ENCODE peak calls at places on chromosome 1, in six cellular contexts. One of them, this sample, is unnamed. For H3K36me3, the result is how much of the 10 kb centered on the place peaks cover.

GRCh38 chr1:168783831-168784230 is 54.8 kb upstream of the DPT start:
- DNase-seq in GM23248: peak
- DNase-seq in transverse colon: no peak
- DNase-seq in CD4-positive, alpha-beta memory T cell: no peak
- DNase-seq in uterus: no peak
- DNase-seq in RWPE2: no peak
- DNase-seq in this sample: peak

GRCh38 chr1:248824301-248824700 is 1.4 kb downstream of the SH3BP5L start:
- DNase-seq in GM23248: no peak
- DNase-seq in transverse colon: no peak
- DNase-seq in CD4-positive, alpha-beta memory T cell: no peak
- DNase-seq in uterus: no peak
- DNase-seq in RWPE2: no peak
- DNase-seq in this sample: no peak

GRCh38 chr1:191662746-191663145 is 495.5 kb upstream of the RGS18 start:
- DNase-seq in GM23248: no peak
- DNase-seq in transverse colon: no peak
- DNase-seq in CD4-positive, alpha-beta memory T cell: no peak
- DNase-seq in uterus: no peak
- DNase-seq in RWPE2: no peak
- DNase-seq in this sample: no peak

GRCh38 chr1:218101409-218101808 is 183.7 kb upstream of the RRP15 start:
- DNase-seq in GM23248: no peak
- DNase-seq in transverse colon: no peak
- DNase-seq in CD4-positive, alpha-beta memory T cell: no peak
- DNase-seq in uterus: no peak
- DNase-seq in RWPE2: no peak
- DNase-seq in this sample: no peak

GRCh38 chr1:219293440-219293839 is 119.8 kb downstream of the LYPLAL1 start:
- DNase-seq in GM23248: no peak
- DNase-seq in transverse colon: no peak
- DNase-seq in CD4-positive, alpha-beta memory T cell: no peak
- DNase-seq in uterus: no peak
- DNase-seq in RWPE2: no peak
- DNase-seq in this sample: peak

GRCh38 chr1:94309216-94309615 is 71.8 kb upstream of the ARHGAP29 start:
- DNase-seq in GM23248: no peak
- DNase-seq in transverse colon: no peak
- DNase-seq in CD4-positive, alpha-beta memory T cell: no peak
- DNase-seq in uterus: no peak
- DNase-seq in RWPE2: no peak
- DNase-seq in this sample: no peak

GRCh38 chr1:19644761-19645543 is 841 bp downstream of the NBL1 start:
- DNase-seq in GM23248: peak
- DNase-seq in transverse colon: peak
- DNase-seq in CD4-positive, alpha-beta memory T cell: peak
- DNase-seq in uterus: no peak
- DNase-seq in RWPE2: no peak
- DNase-seq in this sample: peak

GRCh38 chr1:63024132-63024531 is 240.2 kb downstream of the ATG4C start:
- DNase-seq in GM23248: no peak
- DNase-seq in transverse colon: no peak
- DNase-seq in CD4-positive, alpha-beta memory T cell: no peak
- DNase-seq in uterus: no peak
- DNase-seq in RWPE2: no peak
- DNase-seq in this sample: peak

GRCh38 chr1:200960236-200960947 is 63.1 kb downstream of the KIF21B start:
- DNase-seq in GM23248: no peak
- DNase-seq in transverse colon: no peak
- DNase-seq in CD4-positive, alpha-beta memory T cell: no peak
- DNase-seq in uterus: no peak
- DNase-seq in RWPE2: no peak
- DNase-seq in this sample: no peak

GRCh38 chr1:105294838-105295237 is 1545.1 kb downstream of the AMY1C start:
- DNase-seq in GM23248: no peak
- DNase-seq in transverse colon: no peak
- DNase-seq in CD4-positive, alpha-beta memory T cell: no peak
- DNase-seq in uterus: no peak
- DNase-seq in RWPE2: no peak
- DNase-seq in this sample: no peak

GRCh38 chr1:180198186-180198585 is 31.9 kb upstream of the LHX4 start:
- DNase-seq in GM23248: no peak
- DNase-seq in transverse colon: no peak
- DNase-seq in CD4-positive, alpha-beta memory T cell: no peak
- DNase-seq in uterus: no peak
- DNase-seq in RWPE2: no peak
- DNase-seq in this sample: no peak

GRCh38 chr1:3578433-3578805 is 32.9 kb downstream of the MEGF6 start:
- DNase-seq in GM23248: no peak
- DNase-seq in transverse colon: no peak
- DNase-seq in CD4-positive, alpha-beta memory T cell: no peak
- DNase-seq in uterus: no peak
- DNase-seq in RWPE2: no peak
- DNase-seq in this sample: no peak

GRCh38 chr1:3578906-3579305 is 32.4 kb downstream of the MEGF6 start:
- DNase-seq in GM23248: no peak
- DNase-seq in transverse colon: no peak
- DNase-seq in CD4-positive, alpha-beta memory T cell: no peak
- DNase-seq in uterus: no peak
- DNase-seq in RWPE2: no peak
- DNase-seq in this sample: no peak

GRCh38 chr1:3577300-3577699 is 34.0 kb downstream of the MEGF6 start:
- DNase-seq in GM23248: peak
- DNase-seq in transverse colon: no peak
- DNase-seq in CD4-positive, alpha-beta memory T cell: no peak
- DNase-seq in uterus: no peak
- DNase-seq in RWPE2: no peak
- DNase-seq in this sample: no peak

GRCh38 chr1:3579626-3580025 is 31.7 kb downstream of the MEGF6 start:
- DNase-seq in GM23248: no peak
- DNase-seq in transverse colon: no peak
- DNase-seq in CD4-positive, alpha-beta memory T cell: no peak
- DNase-seq in uterus: no peak
- DNase-seq in RWPE2: no peak
- DNase-seq in this sample: no peak

DNA sequence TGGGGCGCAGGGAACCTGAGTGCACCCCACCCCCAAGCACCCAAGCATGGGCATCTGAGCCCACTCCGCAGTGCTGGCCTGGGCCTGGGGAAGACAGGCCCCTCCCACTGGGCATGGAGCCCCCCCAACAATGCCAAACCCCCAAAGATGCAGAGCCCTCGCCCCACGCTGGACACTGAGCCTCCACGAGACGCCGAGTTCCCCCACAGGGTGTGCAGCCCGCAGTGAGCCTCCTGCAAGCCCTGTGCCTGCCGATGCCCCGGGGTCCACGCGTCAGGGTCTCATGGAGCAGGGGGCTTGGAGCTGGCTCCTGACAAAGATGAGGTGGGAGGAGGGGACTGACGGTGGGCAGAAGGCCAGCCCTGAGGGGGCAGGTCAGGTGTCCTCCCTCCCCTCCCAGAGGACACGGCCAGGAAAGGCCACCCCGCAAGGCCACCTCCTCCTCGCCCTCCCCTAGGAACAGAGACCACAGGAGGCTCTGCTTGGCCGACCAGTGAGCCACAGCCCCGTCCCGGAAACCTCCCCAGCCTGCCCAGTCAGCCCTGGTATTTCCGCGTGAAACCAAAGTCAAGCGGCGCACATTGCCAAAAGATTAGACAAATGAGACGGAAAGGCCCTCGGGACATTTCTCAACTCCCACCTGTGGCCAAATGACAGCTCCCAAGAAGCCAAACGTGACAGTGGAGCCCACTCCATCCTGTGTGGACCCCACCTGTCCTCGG is 33.4 kb downstream of the MEGF6 start:
- DNase-seq in GM23248: no peak
- DNase-seq in transverse colon: no peak
- DNase-seq in CD4-positive, alpha-beta memory T cell: no peak
- DNase-seq in uterus: no peak
- DNase-seq in RWPE2: no peak
- DNase-seq in this sample: no peak
- H3K36me3 ChIP-seq in GM23248: under half
- H3K36me3 ChIP-seq in transverse colon: under half
- H3K36me3 ChIP-seq in CD4-positive, alpha-beta memory T cell: under half
- H3K36me3 ChIP-seq in uterus: under half
- H3K36me3 ChIP-seq in RWPE2: under half
- H3K36me3 ChIP-seq in this sample: under half

GRCh38 chr1:67534627-67535065 is 104.4 kb upstream of the SERBP1 start:
- DNase-seq in GM23248: peak
- DNase-seq in transverse colon: no peak
- DNase-seq in CD4-positive, alpha-beta memory T cell: no peak
- DNase-seq in uterus: no peak
- DNase-seq in RWPE2: no peak
- DNase-seq in this sample: peak

GRCh38 chr1:67525053-67525760 is 95.0 kb upstream of the SERBP1 start:
- DNase-seq in GM23248: no peak
- DNase-seq in transverse colon: no peak
- DNase-seq in CD4-positive, alpha-beta memory T cell: no peak
- DNase-seq in uterus: no peak
- DNase-seq in RWPE2: no peak
- DNase-seq in this sample: no peak

GRCh38 chr1:67528141-67528540 is 97.9 kb upstream of the SERBP1 start:
- DNase-seq in GM23248: no peak
- DNase-seq in transverse colon: no peak
- DNase-seq in CD4-positive, alpha-beta memory T cell: no peak
- DNase-seq in uterus: no peak
- DNase-seq in RWPE2: no peak
- DNase-seq in this sample: no peak

GRCh38 chr1:67532452-67533216 is 102.4 kb upstream of the SERBP1 start:
- DNase-seq in GM23248: peak
- DNase-seq in transverse colon: peak
- DNase-seq in CD4-positive, alpha-beta memory T cell: peak
- DNase-seq in uterus: peak
- DNase-seq in RWPE2: no peak
- DNase-seq in this sample: peak

DNA sequence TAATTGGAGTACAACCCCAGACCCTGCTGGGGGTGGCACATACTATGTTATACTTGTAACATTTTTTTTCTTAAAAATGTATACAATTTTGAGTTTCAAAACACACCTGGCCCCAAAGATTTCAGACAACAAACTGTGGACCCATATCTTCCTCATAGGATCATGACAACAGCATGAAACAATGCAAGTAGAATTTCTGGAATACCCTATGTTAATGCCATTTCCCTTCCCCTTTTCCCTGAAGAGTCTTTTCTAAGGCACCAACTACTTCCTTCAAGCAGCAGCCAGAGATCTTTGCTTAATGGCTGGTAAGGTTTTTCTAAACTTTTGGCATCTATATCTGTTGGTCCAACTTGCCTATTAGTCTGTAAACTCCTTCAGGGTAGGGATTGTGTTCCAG is 99.9 kb upstream of the SERBP1 start:
- DNase-seq in GM23248: no peak
- DNase-seq in transverse colon: no peak
- DNase-seq in CD4-positive, alpha-beta memory T cell: no peak
- DNase-seq in uterus: no peak
- DNase-seq in RWPE2: no peak
- DNase-seq in this sample: no peak
- H3K4me3 ChIP-seq in GM23248: no peak
- H3K4me3 ChIP-seq in transverse colon: no peak
- H3K4me3 ChIP-seq in CD4-positive, alpha-beta memory T cell: no peak
- H3K4me3 ChIP-seq in uterus: no peak
- H3K4me3 ChIP-seq in RWPE2: no peak
- H3K4me3 ChIP-seq in this sample: no peak

GRCh38 chr1:8374812-8375211 is 56.9 kb downstream of the SLC45A1 start:
- DNase-seq in GM23248: peak
- DNase-seq in transverse colon: peak
- DNase-seq in CD4-positive, alpha-beta memory T cell: no peak
- DNase-seq in uterus: no peak
- DNase-seq in RWPE2: no peak
- DNase-seq in this sample: peak

GRCh38 chr1:8371372-8371991 is 53.6 kb downstream of the SLC45A1 start:
- DNase-seq in GM23248: peak
- DNase-seq in transverse colon: no peak
- DNase-seq in CD4-positive, alpha-beta memory T cell: no peak
- DNase-seq in uterus: no peak
- DNase-seq in RWPE2: no peak
- DNase-seq in this sample: no peak

GRCh38 chr1:8376358-8376840 is 58.5 kb downstream of the SLC45A1 start:
- DNase-seq in GM23248: no peak
- DNase-seq in transverse colon: no peak
- DNase-seq in CD4-positive, alpha-beta memory T cell: no peak
- DNase-seq in uterus: no peak
- DNase-seq in RWPE2: no peak
- DNase-seq in this sample: no peak

GRCh38 chr1:8373547-8374270 is 55.8 kb downstream of the SLC45A1 start:
- DNase-seq in GM23248: peak
- DNase-seq in transverse colon: peak
- DNase-seq in CD4-positive, alpha-beta memory T cell: no peak
- DNase-seq in uterus: peak
- DNase-seq in RWPE2: no peak
- DNase-seq in this sample: peak

GRCh38 chr1:8374356-8374755 is 56.4 kb downstream of the SLC45A1 start:
- DNase-seq in GM23248: no peak
- DNase-seq in transverse colon: no peak
- DNase-seq in CD4-positive, alpha-beta memory T cell: no peak
- DNase-seq in uterus: no peak
- DNase-seq in RWPE2: no peak
- DNase-seq in this sample: peak
- H3K36me3 ChIP-seq in GM23248: under half
- H3K36me3 ChIP-seq in transverse colon: under half
- H3K36me3 ChIP-seq in CD4-positive, alpha-beta memory T cell: under half
- H3K36me3 ChIP-seq in uterus: under half
- H3K36me3 ChIP-seq in RWPE2: under half
- H3K36me3 ChIP-seq in this sample: under half

DNA sequence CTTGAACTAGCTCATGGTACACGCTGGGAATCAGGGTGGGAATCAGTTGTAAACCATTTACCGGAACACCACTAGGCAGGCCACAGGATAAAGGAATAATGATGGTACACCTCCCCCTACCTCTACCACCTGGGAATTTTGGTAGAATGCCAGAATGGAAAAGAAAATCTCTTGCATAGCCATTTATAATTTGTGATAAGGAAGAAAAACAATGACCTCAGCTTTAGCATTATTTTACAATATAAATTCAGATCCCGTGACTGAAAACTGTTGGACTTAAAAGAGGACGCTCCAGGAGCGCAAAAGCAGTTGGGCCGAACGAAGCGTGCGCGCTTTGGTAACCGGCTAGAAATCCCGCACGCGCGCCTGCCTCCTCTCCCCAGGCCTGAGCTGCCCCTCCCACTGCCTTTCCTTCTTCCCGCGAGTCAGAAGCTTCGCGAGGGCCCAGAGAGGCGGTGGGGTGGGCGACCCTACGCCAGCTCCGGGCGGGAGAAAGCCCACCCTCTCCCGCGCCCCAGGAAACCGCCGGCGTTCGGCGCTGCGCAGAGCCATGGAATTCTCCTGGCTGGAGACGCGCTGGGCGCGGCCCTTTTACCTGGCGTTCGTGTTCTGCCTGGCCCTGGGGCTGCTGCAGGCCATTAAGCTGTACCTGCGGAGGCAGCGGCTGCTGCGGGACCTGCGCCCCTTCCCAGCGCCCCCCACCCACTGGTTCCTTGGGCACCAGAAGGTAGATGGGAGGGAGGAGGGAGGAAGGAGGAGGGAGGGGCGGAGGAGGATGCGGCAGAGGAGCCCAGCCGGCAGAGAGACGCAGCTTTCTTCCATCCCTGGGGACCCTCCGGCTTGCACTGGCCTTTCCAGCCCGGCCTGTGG is at the start of gene CYP4X1:
- DNase-seq in GM23248: peak
- DNase-seq in transverse colon: peak
- DNase-seq in CD4-positive, alpha-beta memory T cell: no peak
- DNase-seq in uterus: peak
- DNase-seq in RWPE2: no peak
- DNase-seq in this sample: no peak
- H3K4me3 ChIP-seq in GM23248: no peak
- H3K4me3 ChIP-seq in transverse colon: no peak
- H3K4me3 ChIP-seq in CD4-positive, alpha-beta memory T cell: no peak
- H3K4me3 ChIP-seq in uterus: peak
- H3K4me3 ChIP-seq in RWPE2: peak
- H3K4me3 ChIP-seq in this sample: peak

This sample was measured in adipocyte.